ENCODE peak calls at places on chromosome 6, in five cellular contexts. K, D, O, G and H are unnamed samples.

GRCh38 chr6:117555882-117556498 is 46.3 kb downstream of the GOPC start:
- DNase-seq in K (peak), D (peak), O (peak), G (peak), H (no peak)

GRCh38 chr6:43847741-43848630 is 78.0 kb downstream of the VEGFA start:
- DNase-seq in K (no peak), D (no peak), O (no peak), G (no peak), H (no peak)

GRCh38 chr6:52087498-52087999 is at the start of gene PKHD1:
- DNase-seq in K (no peak), D (no peak), O (no peak), G (no peak), H (no peak)

GRCh38 chr6:143677891-143678737 is at the start of gene PHACTR2:
- DNase-seq in K (peak), D (peak), O (peak), G (peak), H (peak)

GRCh38 chr6:157823001-157823522 is at the start of gene SNX9:
- DNase-seq in K (peak), D (peak), O (peak), G (peak), H (peak)

GRCh38 chr6:81767163-81768000 is 14.9 kb upstream of the TENT5A start:
- DNase-seq in K (no peak), D (no peak), O (no peak), G (no peak), H (no peak)

GRCh38 chr6:3648724-3649123 is 102.8 kb downstream of the PXDC1 start:
- DNase-seq in K (no peak), D (no peak), O (no peak), G (no peak), H (no peak)

GRCh38 chr6:37131960-37132253 is 38.0 kb upstream of the PIM1 start:
- DNase-seq in K (no peak), D (no peak), O (no peak), G (no peak), H (no peak)

GRCh38 chr6:87093199-87093598 is 1.7 kb downstream of the CGA start:
- DNase-seq in K (no peak), D (no peak), O (no peak), G (no peak), H (no peak)